ENCODE peak calls at places on chromosomes 11 and 22, in nine cellular contexts. One of them, this sample, is unnamed.

GRCh38 chr22:41907436-41908401 is 7.2 kb downstream of the SHISA8 start:
- DNase-seq in stimulated activated CD4-positive, alpha-beta T cell treated with anti-CD3 and anti-CD28 coated beads, Interleukin-12 subunit alpha, Interleukin-12 subunit beta, amount 100 ng/mL, for 24 hours: no peak
- DNase-seq in NCI-H2171: no peak
- DNase-seq in HEK293T: no peak
- DNase-seq in activated T-cell treated with anti-CD3 and anti-CD28 coated beads, Interleukin-2, amount 50 U/mL, for 72 hours: no peak
- DNase-seq in activated CD8-positive, alpha-beta memory T cell treated with anti-CD3 and anti-CD28 coated beads, Interleukin-2, amount 10 ng/mL, durations not matched to agents 7 days and 5 days: peak; percentile 54
- DNase-seq in A549: no peak
- DNase-seq in GM03348: no peak
- DNase-seq in kidney tubule cell: peak; percentile 14
- DNase-seq in this sample: no peak

GRCh38 chr11:130571947-130572584 is 123.6 kb downstream of the ADAMTS15 start:
- DNase-seq in stimulated activated CD4-positive, alpha-beta T cell treated with anti-CD3 and anti-CD28 coated beads, Interleukin-12 subunit alpha, Interleukin-12 subunit beta, amount 100 ng/mL, for 24 hours: no peak
- DNase-seq in NCI-H2171: no peak
- DNase-seq in HEK293T: no peak
- DNase-seq in activated T-cell treated with anti-CD3 and anti-CD28 coated beads, Interleukin-2, amount 50 U/mL, for 72 hours: no peak
- DNase-seq in activated CD8-positive, alpha-beta memory T cell treated with anti-CD3 and anti-CD28 coated beads, Interleukin-2, amount 10 ng/mL, durations not matched to agents 7 days and 5 days: no peak
- DNase-seq in A549: no peak
- DNase-seq in GM03348: no peak
- DNase-seq in kidney tubule cell: no peak
- DNase-seq in this sample: no peak

GRCh38 chr11:65766535-65766934 is 14.2 kb downstream of the AP5B1 start:
- DNase-seq in stimulated activated CD4-positive, alpha-beta T cell treated with anti-CD3 and anti-CD28 coated beads, Interleukin-12 subunit alpha, Interleukin-12 subunit beta, amount 100 ng/mL, for 24 hours: no peak
- DNase-seq in NCI-H2171: no peak
- DNase-seq in HEK293T: no peak
- DNase-seq in activated T-cell treated with anti-CD3 and anti-CD28 coated beads, Interleukin-2, amount 50 U/mL, for 72 hours: no peak
- DNase-seq in activated CD8-positive, alpha-beta memory T cell treated with anti-CD3 and anti-CD28 coated beads, Interleukin-2, amount 10 ng/mL, durations not matched to agents 7 days and 5 days: no peak
- DNase-seq in A549: no peak
- DNase-seq in GM03348: peak; percentile 80
- DNase-seq in kidney tubule cell: no peak
- DNase-seq in this sample: no peak

GRCh38 chr11:111541209-111542061 is 915 bp downstream of the LAYN start:
- DNase-seq in stimulated activated CD4-positive, alpha-beta T cell treated with anti-CD3 and anti-CD28 coated beads, Interleukin-12 subunit alpha, Interleukin-12 subunit beta, amount 100 ng/mL, for 24 hours: no peak
- DNase-seq in NCI-H2171: no peak
- DNase-seq in HEK293T: peak; percentile 30
- DNase-seq in activated T-cell treated with anti-CD3 and anti-CD28 coated beads, Interleukin-2, amount 50 U/mL, for 72 hours: peak; percentile 20
- DNase-seq in activated CD8-positive, alpha-beta memory T cell treated with anti-CD3 and anti-CD28 coated beads, Interleukin-2, amount 10 ng/mL, durations not matched to agents 7 days and 5 days: no peak
- DNase-seq in A549: no peak
- DNase-seq in GM03348: peak; percentile 72
- DNase-seq in kidney tubule cell: peak; percentile 64
- DNase-seq in this sample: no peak

GRCh38 chr11:118143661-118144185 is 8.9 kb downstream of the SCN4B start:
- DNase-seq in stimulated activated CD4-positive, alpha-beta T cell treated with anti-CD3 and anti-CD28 coated beads, Interleukin-12 subunit alpha, Interleukin-12 subunit beta, amount 100 ng/mL, for 24 hours: no peak
- DNase-seq in NCI-H2171: no peak
- DNase-seq in HEK293T: no peak
- DNase-seq in activated T-cell treated with anti-CD3 and anti-CD28 coated beads, Interleukin-2, amount 50 U/mL, for 72 hours: no peak
- DNase-seq in activated CD8-positive, alpha-beta memory T cell treated with anti-CD3 and anti-CD28 coated beads, Interleukin-2, amount 10 ng/mL, durations not matched to agents 7 days and 5 days: no peak
- DNase-seq in A549: no peak
- DNase-seq in GM03348: no peak
- DNase-seq in kidney tubule cell: no peak
- DNase-seq in this sample: no peak

GRCh38 chr11:87463486-87464102 is 425.9 kb downstream of the TMEM135 start:
- DNase-seq in stimulated activated CD4-positive, alpha-beta T cell treated with anti-CD3 and anti-CD28 coated beads, Interleukin-12 subunit alpha, Interleukin-12 subunit beta, amount 100 ng/mL, for 24 hours: no peak
- DNase-seq in NCI-H2171: no peak
- DNase-seq in HEK293T: peak; percentile 38
- DNase-seq in activated T-cell treated with anti-CD3 and anti-CD28 coated beads, Interleukin-2, amount 50 U/mL, for 72 hours: no peak
- DNase-seq in activated CD8-positive, alpha-beta memory T cell treated with anti-CD3 and anti-CD28 coated beads, Interleukin-2, amount 10 ng/mL, durations not matched to agents 7 days and 5 days: no peak
- DNase-seq in A549: peak; percentile 51
- DNase-seq in GM03348: peak; percentile 35
- DNase-seq in kidney tubule cell: peak; percentile 62
- DNase-seq in this sample: no peak

GRCh38 chr22:45552580-45553332 is 50.1 kb downstream of the FBLN1 start:
- DNase-seq in stimulated activated CD4-positive, alpha-beta T cell treated with anti-CD3 and anti-CD28 coated beads, Interleukin-12 subunit alpha, Interleukin-12 subunit beta, amount 100 ng/mL, for 24 hours: no peak
- DNase-seq in NCI-H2171: no peak
- DNase-seq in HEK293T: no peak
- DNase-seq in activated T-cell treated with anti-CD3 and anti-CD28 coated beads, Interleukin-2, amount 50 U/mL, for 72 hours: no peak
- DNase-seq in activated CD8-positive, alpha-beta memory T cell treated with anti-CD3 and anti-CD28 coated beads, Interleukin-2, amount 10 ng/mL, durations not matched to agents 7 days and 5 days: no peak
- DNase-seq in A549: no peak
- DNase-seq in GM03348: peak; percentile 92
- DNase-seq in kidney tubule cell: peak; percentile 76
- DNase-seq in this sample: peak; percentile 34

GRCh38 chr11:76203131-76203925 is 3.0 kb downstream of the WNT11 start:
- DNase-seq in stimulated activated CD4-positive, alpha-beta T cell treated with anti-CD3 and anti-CD28 coated beads, Interleukin-12 subunit alpha, Interleukin-12 subunit beta, amount 100 ng/mL, for 24 hours: no peak
- DNase-seq in NCI-H2171: no peak
- DNase-seq in HEK293T: no peak
- DNase-seq in activated T-cell treated with anti-CD3 and anti-CD28 coated beads, Interleukin-2, amount 50 U/mL, for 72 hours: no peak
- DNase-seq in activated CD8-positive, alpha-beta memory T cell treated with anti-CD3 and anti-CD28 coated beads, Interleukin-2, amount 10 ng/mL, durations not matched to agents 7 days and 5 days: no peak
- DNase-seq in A549: no peak
- DNase-seq in GM03348: no peak
- DNase-seq in kidney tubule cell: no peak
- DNase-seq in this sample: no peak

GRCh38 chr11:1202154-1202775 is 20.6 kb upstream of the MUC5B start:
- DNase-seq in stimulated activated CD4-positive, alpha-beta T cell treated with anti-CD3 and anti-CD28 coated beads, Interleukin-12 subunit alpha, Interleukin-12 subunit beta, amount 100 ng/mL, for 24 hours: no peak
- DNase-seq in NCI-H2171: no peak
- DNase-seq in HEK293T: peak; percentile 45
- DNase-seq in activated T-cell treated with anti-CD3 and anti-CD28 coated beads, Interleukin-2, amount 50 U/mL, for 72 hours: peak; percentile 4
- DNase-seq in activated CD8-positive, alpha-beta memory T cell treated with anti-CD3 and anti-CD28 coated beads, Interleukin-2, amount 10 ng/mL, durations not matched to agents 7 days and 5 days: no peak
- DNase-seq in A549: peak; percentile 69
- DNase-seq in GM03348: no peak
- DNase-seq in kidney tubule cell: no peak
- DNase-seq in this sample: no peak

GRCh38 chr11:12430912-12431311 is 53.5 kb downstream of the PARVA start:
- DNase-seq in stimulated activated CD4-positive, alpha-beta T cell treated with anti-CD3 and anti-CD28 coated beads, Interleukin-12 subunit alpha, Interleukin-12 subunit beta, amount 100 ng/mL, for 24 hours: no peak
- DNase-seq in NCI-H2171: no peak
- DNase-seq in HEK293T: no peak
- DNase-seq in activated T-cell treated with anti-CD3 and anti-CD28 coated beads, Interleukin-2, amount 50 U/mL, for 72 hours: no peak
- DNase-seq in activated CD8-positive, alpha-beta memory T cell treated with anti-CD3 and anti-CD28 coated beads, Interleukin-2, amount 10 ng/mL, durations not matched to agents 7 days and 5 days: no peak
- DNase-seq in A549: peak; percentile 29
- DNase-seq in GM03348: peak; percentile 78
- DNase-seq in kidney tubule cell: peak; percentile 48
- DNase-seq in this sample: peak; percentile 37

GRCh38 chr11:120169981-120170698 is 32.2 kb upstream of the TRIM29 start:
- DNase-seq in stimulated activated CD4-positive, alpha-beta T cell treated with anti-CD3 and anti-CD28 coated beads, Interleukin-12 subunit alpha, Interleukin-12 subunit beta, amount 100 ng/mL, for 24 hours: no peak
- DNase-seq in NCI-H2171: no peak
- DNase-seq in HEK293T: no peak
- DNase-seq in activated T-cell treated with anti-CD3 and anti-CD28 coated beads, Interleukin-2, amount 50 U/mL, for 72 hours: no peak
- DNase-seq in activated CD8-positive, alpha-beta memory T cell treated with anti-CD3 and anti-CD28 coated beads, Interleukin-2, amount 10 ng/mL, durations not matched to agents 7 days and 5 days: peak; percentile 25
- DNase-seq in A549: no peak
- DNase-seq in GM03348: peak; percentile 0
- DNase-seq in kidney tubule cell: no peak
- DNase-seq in this sample: no peak

GRCh38 chr22:37884420-37884819 is 21.7 kb upstream of the MICALL1 start:
- DNase-seq in stimulated activated CD4-positive, alpha-beta T cell treated with anti-CD3 and anti-CD28 coated beads, Interleukin-12 subunit alpha, Interleukin-12 subunit beta, amount 100 ng/mL, for 24 hours: no peak
- DNase-seq in NCI-H2171: no peak
- DNase-seq in HEK293T: no peak
- DNase-seq in activated T-cell treated with anti-CD3 and anti-CD28 coated beads, Interleukin-2, amount 50 U/mL, for 72 hours: no peak
- DNase-seq in activated CD8-positive, alpha-beta memory T cell treated with anti-CD3 and anti-CD28 coated beads, Interleukin-2, amount 10 ng/mL, durations not matched to agents 7 days and 5 days: no peak
- DNase-seq in A549: no peak
- DNase-seq in GM03348: peak; percentile 32
- DNase-seq in kidney tubule cell: no peak
- DNase-seq in this sample: no peak

GRCh38 chr22:33126881-33127280 is 68.7 kb upstream of the SYN3 start:
- DNase-seq in stimulated activated CD4-positive, alpha-beta T cell treated with anti-CD3 and anti-CD28 coated beads, Interleukin-12 subunit alpha, Interleukin-12 subunit beta, amount 100 ng/mL, for 24 hours: no peak
- DNase-seq in NCI-H2171: no peak
- DNase-seq in HEK293T: peak; percentile 18
- DNase-seq in activated T-cell treated with anti-CD3 and anti-CD28 coated beads, Interleukin-2, amount 50 U/mL, for 72 hours: no peak
- DNase-seq in activated CD8-positive, alpha-beta memory T cell treated with anti-CD3 and anti-CD28 coated beads, Interleukin-2, amount 10 ng/mL, durations not matched to agents 7 days and 5 days: no peak
- DNase-seq in A549: peak; percentile 35
- DNase-seq in GM03348: peak; percentile 13
- DNase-seq in kidney tubule cell: peak; percentile 41
- DNase-seq in this sample: no peak